ENCODE peak calls at places on chromosome 3, in six cellular contexts. One of them, this sample, is unnamed.

GRCh38 chr3:195260286-195260905 is 10.6 kb downstream of the XXYLT1 start:
- DNase-seq in GM12878: no peak
- DNase-seq in breast epithelium: no peak
- DNase-seq in GM23338: peak; percentile 84
- DNase-seq in HL-60: peak; percentile 72
- DNase-seq in spleen: no peak
- DNase-seq in this sample: peak; percentile 53

GRCh38 chr3:9396301-9396631 is 1.1 kb upstream of the SETD5 start:
- DNase-seq in GM12878: peak; percentile 72
- DNase-seq in GM23338: peak; percentile 96
- DNase-seq in HL-60: peak; percentile 95
- DNase-seq in spleen: no peak
- DNase-seq in breast epithelium: peak; percentile 83
- DNase-seq in this sample: no peak

GRCh38 chr3:70065666-70066253 is 66.2 kb downstream of the SAMMSON start:
- DNase-seq in GM12878: no peak
- DNase-seq in breast epithelium: no peak
- DNase-seq in GM23338: peak; percentile 61
- DNase-seq in spleen: no peak
- DNase-seq in HL-60: no peak
- DNase-seq in this sample: peak; percentile 11

GRCh38 chr3:150787741-150788370 is 24.9 kb upstream of the SIAH2 start:
- DNase-seq in GM23338: peak; percentile 94
- DNase-seq in GM12878: no peak
- DNase-seq in HL-60: peak; percentile 74
- DNase-seq in spleen: peak; percentile 96
- DNase-seq in breast epithelium: peak; percentile 80
- DNase-seq in this sample: peak; percentile 74

GRCh38 chr3:37941608-37942540 is 48.7 kb upstream of the VILL start:
- DNase-seq in HL-60: no peak
- DNase-seq in GM23338: no peak
- DNase-seq in spleen: no peak
- DNase-seq in GM12878: no peak
- DNase-seq in breast epithelium: no peak
- DNase-seq in this sample: no peak

GRCh38 chr3:190443257-190443656 is 6.4 kb downstream of the TMEM207 start:
- DNase-seq in HL-60: peak; percentile 41
- DNase-seq in spleen: no peak
- DNase-seq in GM12878: no peak
- DNase-seq in GM23338: peak; percentile 33
- DNase-seq in breast epithelium: no peak
- DNase-seq in this sample: no peak

GRCh38 chr3:141426404-141427034 is 58.2 kb downstream of the ZBTB38 start:
- DNase-seq in breast epithelium: peak; percentile 88
- DNase-seq in HL-60: peak; percentile 38
- DNase-seq in GM12878: no peak
- DNase-seq in spleen: no peak
- DNase-seq in GM23338: peak; percentile 52
- DNase-seq in this sample: no peak

GRCh38 chr3:46194868-46195553 is 13.1 kb downstream of the CCR1 start:
- DNase-seq in GM12878: no peak
- DNase-seq in spleen: no peak
- DNase-seq in HL-60: no peak
- DNase-seq in breast epithelium: no peak
- DNase-seq in GM23338: no peak
- DNase-seq in this sample: no peak

GRCh38 chr3:52090131-52090548 is 33.8 kb upstream of the DUSP7 start:
- DNase-seq in GM12878: no peak
- DNase-seq in breast epithelium: no peak
- DNase-seq in spleen: peak; percentile 54
- DNase-seq in HL-60: no peak
- DNase-seq in GM23338: no peak
- DNase-seq in this sample: no peak

GRCh38 chr3:145272684-145273083 is 888.3 kb downstream of the PLOD2 start:
- DNase-seq in GM23338: no peak
- DNase-seq in GM12878: no peak
- DNase-seq in breast epithelium: no peak
- DNase-seq in spleen: no peak
- DNase-seq in HL-60: no peak
- DNase-seq in this sample: no peak
- TF ChIP-seq POLR2AphosphoS5 in GM23338: no peak
- TF ChIP-seq POLR2AphosphoS5 in GM12878: no peak
- TF ChIP-seq POLR2AphosphoS5 in breast epithelium: no peak
- TF ChIP-seq POLR2AphosphoS5 in spleen: no peak
- TF ChIP-seq POLR2AphosphoS5 in HL-60: no peak
- TF ChIP-seq POLR2AphosphoS5 in this sample: no peak

GRCh38 chr3:10919636-10920035 is 72.9 kb upstream of the SLC6A1 start:
- DNase-seq in GM12878: no peak
- DNase-seq in spleen: no peak
- DNase-seq in GM23338: no peak
- DNase-seq in breast epithelium: no peak
- DNase-seq in HL-60: no peak
- DNase-seq in this sample: no peak
- TF ChIP-seq POLR2AphosphoS5 in GM12878: no peak
- TF ChIP-seq POLR2AphosphoS5 in spleen: no peak
- TF ChIP-seq POLR2AphosphoS5 in GM23338: no peak
- TF ChIP-seq POLR2AphosphoS5 in breast epithelium: no peak
- TF ChIP-seq POLR2AphosphoS5 in HL-60: no peak
- TF ChIP-seq POLR2AphosphoS5 in this sample: no peak

GRCh38 chr3:183318846-183319770 is 66.1 kb downstream of the B3GNT5 start:
- DNase-seq in GM23338: no peak
- DNase-seq in breast epithelium: no peak
- DNase-seq in GM12878: no peak
- DNase-seq in spleen: no peak
- DNase-seq in HL-60: peak; percentile 10
- DNase-seq in this sample: no peak

GRCh38 chr3:183328164-183328563 is 75.1 kb downstream of the B3GNT5 start:
- DNase-seq in breast epithelium: no peak
- DNase-seq in HL-60: no peak
- DNase-seq in GM12878: no peak
- DNase-seq in spleen: no peak
- DNase-seq in GM23338: no peak
- DNase-seq in this sample: no peak

GRCh38 chr3:183328823-183329222 is 75.8 kb downstream of the B3GNT5 start:
- DNase-seq in GM23338: no peak
- DNase-seq in spleen: no peak
- DNase-seq in breast epithelium: no peak
- DNase-seq in GM12878: no peak
- DNase-seq in HL-60: no peak
- DNase-seq in this sample: no peak

GRCh38 chr3:183327343-183327742 is 74.3 kb downstream of the B3GNT5 start:
- DNase-seq in GM12878: no peak
- DNase-seq in HL-60: no peak
- DNase-seq in GM23338: no peak
- DNase-seq in spleen: no peak
- DNase-seq in breast epithelium: no peak
- DNase-seq in this sample: no peak

DNA sequence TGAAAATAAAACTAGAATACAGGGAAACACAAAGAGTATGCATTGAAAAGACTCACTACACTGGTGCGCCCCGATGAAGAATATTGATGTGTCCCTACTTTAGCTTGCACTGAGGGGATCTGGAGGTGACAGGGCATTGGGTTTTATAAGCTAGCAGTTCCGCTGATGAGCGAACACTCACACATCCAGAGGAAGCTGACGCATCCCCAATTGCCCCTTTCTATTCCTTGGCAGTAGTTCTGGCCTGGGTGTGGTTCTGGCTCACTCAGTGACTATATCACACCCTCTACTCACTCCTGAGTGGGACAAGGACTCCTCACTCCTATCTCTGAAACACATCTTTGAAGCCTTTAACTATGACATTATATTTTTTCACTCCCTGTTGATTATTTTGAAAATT is 71.0 kb downstream of the B3GNT5 start:
- DNase-seq in GM23338: no peak
- DNase-seq in spleen: no peak
- DNase-seq in HL-60: no peak
- DNase-seq in breast epithelium: no peak
- DNase-seq in GM12878: no peak
- DNase-seq in this sample: no peak
- TF ChIP-seq POLR2AphosphoS5 in GM23338: no peak
- TF ChIP-seq POLR2AphosphoS5 in spleen: no peak
- TF ChIP-seq POLR2AphosphoS5 in HL-60: no peak
- TF ChIP-seq POLR2AphosphoS5 in breast epithelium: no peak
- TF ChIP-seq POLR2AphosphoS5 in GM12878: no peak
- TF ChIP-seq POLR2AphosphoS5 in this sample: no peak

GRCh38 chr3:196967412-196968232 is 1.0 kb downstream of the PIGZ start:
- DNase-seq in GM12878: no peak
- DNase-seq in GM23338: peak; percentile 50
- DNase-seq in breast epithelium: no peak
- DNase-seq in HL-60: no peak
- DNase-seq in spleen: peak; percentile 71
- DNase-seq in this sample: no peak

GRCh38 chr3:196969001-196969659 is 497 bp upstream of the PIGZ start:
- DNase-seq in breast epithelium: no peak
- DNase-seq in spleen: peak; percentile 90
- DNase-seq in HL-60: peak; percentile 70
- DNase-seq in GM23338: peak; percentile 43
- DNase-seq in GM12878: no peak
- DNase-seq in this sample: peak; percentile 79

GRCh38 chr3:196966526-196967401 is 1.9 kb downstream of the PIGZ start:
- DNase-seq in GM23338: peak; percentile 70
- DNase-seq in HL-60: no peak
- DNase-seq in GM12878: no peak
- DNase-seq in spleen: peak; percentile 66
- DNase-seq in breast epithelium: no peak
- DNase-seq in this sample: no peak

GRCh38 chr3:196969660-196970546 is 1.3 kb upstream of the PIGZ start:
- DNase-seq in GM12878: no peak
- DNase-seq in GM23338: peak; percentile 76
- DNase-seq in breast epithelium: no peak
- DNase-seq in HL-60: peak; percentile 56
- DNase-seq in spleen: peak; percentile 93
- DNase-seq in this sample: peak; percentile 97

DNA sequence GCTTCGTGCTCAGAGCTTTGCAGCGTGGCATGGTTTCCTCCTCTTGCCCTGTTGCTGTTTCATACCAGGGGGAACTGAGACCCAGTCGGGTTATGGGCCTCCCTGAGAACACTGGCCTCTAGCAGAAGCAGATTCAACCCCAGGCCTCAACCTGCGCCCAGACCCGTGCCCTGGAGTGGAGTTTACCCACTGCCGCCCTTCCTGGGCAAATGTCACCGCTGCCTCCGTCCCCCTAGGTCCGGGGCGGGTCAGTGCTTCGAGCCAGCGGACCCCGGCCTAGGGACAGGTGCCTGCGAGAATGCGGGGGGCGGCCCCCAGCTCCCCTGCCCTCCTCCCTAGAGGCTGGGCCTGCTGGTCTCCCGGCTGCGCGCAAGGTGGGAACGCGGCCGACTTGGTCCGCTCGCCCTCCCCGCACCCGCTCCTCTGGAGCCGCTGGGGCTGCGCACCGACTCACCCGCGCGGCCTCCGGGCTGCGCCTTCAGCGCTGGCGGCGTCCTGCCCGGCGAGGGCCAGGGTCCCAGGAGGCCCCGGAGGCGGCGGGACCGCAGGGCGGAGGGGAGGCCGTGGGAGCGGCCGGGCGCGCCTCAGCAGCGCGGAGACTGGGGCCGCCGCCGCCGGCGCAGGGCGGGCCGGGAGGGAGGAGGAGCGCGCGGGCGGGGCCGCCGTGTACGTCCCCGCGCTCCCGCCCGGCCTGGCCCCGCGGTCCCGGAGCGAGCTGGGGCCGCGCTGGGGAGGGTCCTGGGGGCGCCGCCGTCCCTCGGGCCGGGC is at the start of gene PIGZ:
- DNase-seq in breast epithelium: no peak
- DNase-seq in GM12878: no peak
- DNase-seq in spleen: peak; percentile 86
- DNase-seq in GM23338: peak; percentile 53
- DNase-seq in HL-60: peak; percentile 35
- DNase-seq in this sample: peak; percentile 86
- TF ChIP-seq POLR2AphosphoS5 in breast epithelium: no peak
- TF ChIP-seq POLR2AphosphoS5 in GM12878: no peak
- TF ChIP-seq POLR2AphosphoS5 in spleen: no peak
- TF ChIP-seq POLR2AphosphoS5 in GM23338: no peak
- TF ChIP-seq POLR2AphosphoS5 in HL-60: no peak
- TF ChIP-seq POLR2AphosphoS5 in this sample: no peak

This sample was measured in SK-N-SH.